ENCODE peak calls at places on chromosomes 3 and 15, in four cellular contexts. B, L, U and Q are unnamed samples.

GRCh38 chr15:72796210-72796514 is 12.6 kb upstream of the ADPGK start:
- DNase-seq in B (no peak), U (no peak), L (no peak), Q (no peak)

GRCh38 chr3:100480111-100480510 is 12.3 kb upstream of the TMEM45A start:
- DNase-seq in U (no peak), L (no peak), B (no peak), Q (no peak)

GRCh38 chr3:138898301-138898700 is 48.6 kb downstream of the FOXL2 start:
- DNase-seq in L (no peak), U (no peak), B (no peak), Q (no peak)

GRCh38 chr3:38039899-38040261 is 872 bp downstream of the DLEC1 start:
- DNase-seq in L (no peak), B (no peak), U (peak; percentile 76), Q (no peak)

GRCh38 chr3:9810846-9811245 is 784 bp downstream of the TTLL3 start:
- DNase-seq in L (no peak), B (no peak), U (peak; percentile 14), Q (no peak)

GRCh38 chr3:185402561-185402960 is 39.6 kb downstream of the MAP3K13 start:
- DNase-seq in B (no peak), L (no peak), U (no peak), Q (no peak)

GRCh38 chr3:27535809-27536392 is 51.7 kb upstream of the SLC4A7 start:
- DNase-seq in L (peak; percentile 48), U (no peak), B (peak; percentile 40), Q (no peak)

GRCh38 chr3:47323431-47324277 is 40.9 kb downstream of the KLHL18 start:
- DNase-seq in U (no peak), L (no peak), B (peak; percentile 63), Q (no peak)

GRCh38 chr3:134333522-134334181 is 40.6 kb downstream of the AMOTL2 start:
- DNase-seq in B (no peak), U (peak; percentile 56), L (no peak), Q (no peak)

GRCh38 chr3:72405943-72406585 is 442.2 kb downstream of the SHQ1 start:
- DNase-seq in B (no peak), U (no peak), L (no peak), Q (no peak)

GRCh38 chr3:138267083-138267482 is 62.6 kb downstream of the NME9 start:
- DNase-seq in B (no peak), L (no peak), U (no peak), Q (no peak)

GRCh38 chr3:148074916-148075315 is 622.8 kb upstream of the AGTR1 start:
- DNase-seq in L (no peak), U (no peak), B (no peak), Q (no peak)

GRCh38 chr3:13372126-13372525 is 48.0 kb downstream of the NUP210 start:
- DNase-seq in U (no peak), L (no peak), B (no peak), Q (no peak)

GRCh38 chr3:194097141-194097880 is 38.6 kb upstream of the HES1 start:
- DNase-seq in B (no peak), L (no peak), U (no peak), Q (no peak)

GRCh38 chr3:3110299-3110630 is at the start of gene IL5RA:
- DNase-seq in L (no peak), U (no peak), B (no peak), Q (no peak)

GRCh38 chr3:36097180-36097579 is 283.1 kb upstream of the STAC start:
- DNase-seq in L (no peak), B (no peak), U (no peak), Q (no peak)

GRCh38 chr3:127276396-127276795 is 11.4 kb downstream of the PRR20G start:
- DNase-seq in B (no peak), L (no peak), U (no peak), Q (no peak)

GRCh38 chr15:43218908-43219706 is 1.7 kb downstream of the EPB42 start:
- DNase-seq in L (no peak), U (no peak), B (peak; percentile 92), Q (no peak)

GRCh38 chr3:42493126-42493797 is 9.2 kb upstream of the VIPR1 start:
- DNase-seq in U (no peak), B (no peak), L (no peak), Q (peak; percentile 76)

GRCh38 chr3:122893754-122894668 is 99.1 kb downstream of the SLC49A4 start:
- DNase-seq in L (no peak), B (peak; percentile 53), U (peak; percentile 58), Q (no peak)

GRCh38 chr15:39625856-39626255 is 45.0 kb downstream of the THBS1 start:
- DNase-seq in U (no peak), B (no peak), L (no peak), Q (no peak)

GRCh38 chr15:70530906-70531305 is 232.5 kb downstream of the UACA start:
- DNase-seq in L (no peak), B (no peak), U (no peak), Q (no peak)

GRCh38 chr15:45091161-45091560 is 22.8 kb downstream of the DUOX2 start:
- DNase-seq in U (no peak), L (no peak), B (no peak), Q (no peak)

GRCh38 chr15:49045691-49046112 is 544 bp downstream of the SECISBP2L start:
- DNase-seq in B (peak; percentile 53), U (no peak), L (no peak), Q (no peak)

GRCh38 chr3:66638717-66639116 is 137.9 kb upstream of the LRIG1 start:
- DNase-seq in U (no peak), L (no peak), B (no peak), Q (no peak)

GRCh38 chr15:65939901-65940617 is 70.8 kb downstream of the RAB11A start:
- DNase-seq in U (peak; percentile 77), L (no peak), B (peak; percentile 87), Q (no peak)

DNA sequence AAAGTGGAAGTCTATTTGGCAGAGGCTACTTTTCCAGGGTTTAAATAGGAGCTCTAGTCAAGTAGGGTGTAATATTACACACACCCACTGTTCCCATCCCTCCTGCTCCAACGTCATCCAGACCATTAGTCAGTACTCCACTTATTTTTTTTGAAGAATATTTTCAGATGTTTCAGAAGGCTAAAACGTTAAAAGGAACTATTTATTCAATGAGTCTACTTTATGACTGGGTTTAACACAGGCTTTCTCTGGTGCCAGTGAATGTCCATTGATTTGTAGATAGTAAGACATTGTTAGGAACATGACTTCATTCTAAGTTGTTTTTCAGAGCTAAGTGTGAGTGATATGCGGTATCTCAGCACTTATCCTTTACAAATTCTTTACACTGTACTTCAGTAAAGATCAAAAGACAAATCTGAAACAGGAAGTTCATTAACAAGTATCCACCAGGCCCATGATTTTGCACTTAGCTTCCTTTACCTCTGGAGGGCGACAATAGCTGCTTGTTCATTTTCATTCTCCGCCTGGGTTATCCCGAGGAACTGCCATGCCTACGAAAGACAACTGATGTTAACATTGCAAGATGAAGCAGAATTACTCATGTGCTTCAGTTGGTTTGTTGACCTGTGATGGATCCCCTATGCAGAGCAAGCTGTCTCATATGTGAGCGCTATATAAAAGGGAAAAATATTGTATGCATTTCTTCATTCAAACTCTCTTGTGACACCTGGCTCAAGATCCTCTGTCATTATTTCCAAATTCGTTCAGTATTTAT is 158.7 kb downstream of the USP13 start:
- DNase-seq in B (peak; percentile 48), L (peak; percentile 60), U (no peak), Q (no peak)
- TF ChIP-seq CTCF in B (peak; percentile 54), L (peak; percentile 86), U (peak; percentile 45), Q (no peak)

DNA sequence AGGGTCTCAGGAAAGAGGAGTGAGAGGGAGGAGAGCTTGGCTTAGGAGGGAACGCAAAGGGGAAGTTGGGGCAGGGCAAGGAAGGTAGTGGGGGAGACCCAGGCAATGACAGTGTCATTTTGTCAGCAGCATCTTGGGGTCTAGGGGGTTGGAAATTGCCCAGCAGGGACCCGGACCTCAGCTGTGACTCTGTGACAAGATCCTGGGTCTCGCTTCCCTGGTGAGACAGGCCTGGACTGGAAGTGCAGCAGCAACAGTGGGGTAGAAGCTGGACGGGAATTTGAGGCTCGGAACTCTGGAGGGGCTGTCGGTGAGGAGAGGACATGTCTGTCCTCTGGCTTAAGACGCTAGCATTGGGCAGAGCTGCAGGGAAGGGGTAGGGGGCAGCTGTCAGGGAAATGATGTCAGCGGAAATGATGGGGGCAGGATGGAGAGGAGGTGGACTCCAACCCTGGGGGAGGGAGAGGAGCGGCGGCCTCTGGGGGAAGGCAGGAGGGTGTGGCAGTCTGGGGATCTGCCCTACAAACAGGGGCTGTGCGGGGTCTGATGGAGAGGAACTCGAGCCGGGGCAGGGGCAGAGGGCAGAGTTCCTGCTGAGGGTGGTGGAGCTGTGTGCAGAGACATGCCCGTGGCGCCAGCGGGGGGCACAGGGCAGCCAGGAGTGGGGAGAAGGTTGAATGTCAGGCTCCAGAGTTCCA is 12.3 kb downstream of the ANPEP start:
- DNase-seq in U (no peak), L (no peak), B (no peak), Q (no peak)
- TF ChIP-seq CTCF in U (no peak), L (no peak), B (no peak), Q (no peak)

GRCh38 chr15:32029862-32030781 is at the start of gene CHRNA7:
- DNase-seq in L (no peak), U (peak; percentile 72), B (peak; percentile 71), Q (no peak)
- TF ChIP-seq CTCF in L (peak; percentile 7), U (no peak), B (peak; percentile 19), Q (no peak)

GRCh38 chr15:25784141-25784540 is 79.0 kb downstream of the ATP10A start:
- DNase-seq in B (no peak), U (no peak), L (no peak), Q (no peak)

GRCh38 chr15:25783134-25783533 is 80.0 kb downstream of the ATP10A start:
- DNase-seq in B (no peak), U (no peak), L (no peak), Q (no peak)

GRCh38 chr15:25785643-25786029 is 77.5 kb downstream of the ATP10A start:
- DNase-seq in L (no peak), U (no peak), B (no peak), Q (no peak)

GRCh38 chr15:25784876-25785642 is 78.1 kb downstream of the ATP10A start:
- DNase-seq in B (no peak), U (no peak), L (no peak), Q (no peak)

DNA sequence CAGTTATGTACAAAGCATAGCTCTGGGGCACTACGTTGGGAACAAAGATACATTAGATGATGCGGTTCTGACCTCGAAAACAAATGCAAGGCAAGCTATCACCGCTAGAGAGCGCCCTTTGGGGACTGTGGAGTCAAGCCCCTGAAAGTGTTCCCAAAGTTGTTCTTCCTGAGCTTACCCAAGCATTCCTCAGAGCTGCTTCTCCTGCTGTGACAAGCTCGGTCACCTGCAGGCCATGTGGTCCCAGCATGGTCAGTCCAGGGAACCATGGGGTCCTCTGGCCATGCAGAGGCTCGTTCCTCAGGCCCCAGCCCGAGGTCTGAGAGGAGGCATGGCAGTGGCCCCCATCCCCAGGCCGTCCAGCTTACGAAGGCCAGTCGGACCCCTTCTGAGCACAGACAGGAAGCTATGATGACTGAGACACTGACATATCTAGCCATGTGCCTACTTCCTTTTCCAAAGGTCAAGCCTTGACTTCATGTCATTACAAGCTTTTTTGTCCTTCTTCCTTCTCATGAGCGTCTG is 79.5 kb downstream of the ATP10A start:
- DNase-seq in L (no peak), B (no peak), U (no peak), Q (no peak)
- TF ChIP-seq CTCF in L (no peak), B (no peak), U (peak; percentile 27), Q (no peak)